ENCODE peak calls at places on chromosomes 1 and 21, in nine cellular contexts. V, D, L, M, H, C, Q, G and Z are unnamed samples. For H3K4me1, the result is how much of the 10 kb centered on the place peaks cover.

GRCh38 chr1:36099681-36100341 is 11.1 kb downstream of the ADPRS start:
- DNase-seq in V (peak), D (peak), L (peak), M (peak), H (peak), C (peak), Q (peak), G (peak), Z (peak)

GRCh38 chr1:21152423-21153100 is 24.1 kb downstream of the EIF4G3 start:
- DNase-seq in V (no peak), D (no peak), L (no peak), M (no peak), H (no peak), C (no peak), Q (no peak), G (no peak), Z (no peak)

GRCh38 chr1:30856260-30856790 is 52.2 kb downstream of the SDC3 start:
- DNase-seq in V (no peak), D (no peak), L (no peak), M (no peak), H (no peak), C (no peak), Q (no peak), G (no peak), Z (no peak)

GRCh38 chr21:40176732-40177131 is 309.5 kb downstream of the PCP4 start:
- DNase-seq in V (no peak), D (no peak), L (no peak), M (no peak), H (no peak), C (no peak), Q (no peak), G (no peak), Z (no peak)

GRCh38 chr1:174534789-174535188 is 87.0 kb downstream of the GPR52 start:
- DNase-seq in V (no peak), D (no peak), L (no peak), M (no peak), H (no peak), C (no peak), Q (no peak), G (no peak), Z (no peak)

GRCh38 chr21:27562303-27562702 is 595.4 kb upstream of the ADAMTS5 start:
- DNase-seq in V (no peak), D (no peak), L (no peak), M (no peak), H (no peak), C (no peak), Q (no peak), G (no peak), Z (no peak)

GRCh38 chr1:67673468-67674201 is 11.4 kb upstream of the GADD45A start:
- DNase-seq in V (no peak), D (no peak), L (no peak), M (no peak), H (no peak), C (no peak), Q (no peak), G (no peak), Z (no peak)

GRCh38 chr1:19793360-19794046 is 6.2 kb downstream of the TMCO4 start:
- DNase-seq in V (no peak), D (no peak), L (no peak), M (no peak), H (no peak), C (no peak), Q (no peak), G (no peak), Z (no peak)

GRCh38 chr1:241411056-241411775 is 54.2 kb upstream of the RGS7 start:
- DNase-seq in V (no peak), D (no peak), L (no peak), M (no peak), H (no peak), C (no peak), Q (no peak), G (no peak), Z (no peak)

GRCh38 chr1:170085089-170085488 is 10.6 kb upstream of the KIFAP3 start:
- DNase-seq in V (no peak), D (no peak), L (no peak), M (no peak), H (no peak), C (no peak), Q (no peak), G (no peak), Z (no peak)

GRCh38 chr1:209613351-209614150 is 30.0 kb downstream of the CAMK1G start:
- DNase-seq in V (no peak), D (no peak), L (no peak), M (no peak), H (no peak), C (no peak), Q (no peak), G (no peak), Z (no peak)

GRCh38 chr1:184524248-184524647 is 137.4 kb downstream of the C1orf21 start:
- DNase-seq in V (no peak), D (no peak), L (no peak), M (no peak), H (no peak), C (no peak), Q (no peak), G (no peak), Z (no peak)

GRCh38 chr1:65045022-65045786 is 78.9 kb upstream of the JAK1 start:
- DNase-seq in V (no peak), D (no peak), L (no peak), M (no peak), H (no peak), C (no peak), Q (no peak), G (no peak), Z (no peak)

GRCh38 chr1:212791261-212791675 is 309 bp downstream of the NSL1 start:
- DNase-seq in V (peak), D (no peak), L (no peak), M (no peak), H (no peak), C (peak), Q (no peak), G (no peak), Z (no peak)

GRCh38 chr1:52659851-52660596 is 27.1 kb downstream of the SHISAL2A start:
- DNase-seq in V (no peak), D (no peak), L (peak), M (no peak), H (no peak), C (no peak), Q (no peak), G (no peak), Z (no peak)

GRCh38 chr1:78003882-78004718 is 639 bp upstream of the DNAJB4 start:
- DNase-seq in V (peak), D (peak), L (peak), M (no peak), H (peak), C (peak), Q (no peak), G (peak), Z (peak)

GRCh38 chr1:175871647-175872046 is 128.3 kb upstream of the TNR start:
- DNase-seq in V (no peak), D (no peak), L (no peak), M (no peak), H (no peak), C (no peak), Q (no peak), G (no peak), Z (no peak)

GRCh38 chr1:61496501-61496900 is 228.4 kb downstream of the TM2D1 start:
- DNase-seq in V (peak), D (no peak), L (no peak), M (no peak), H (no peak), C (no peak), Q (no peak), G (no peak), Z (no peak)

GRCh38 chr1:165857046-165857801 is 29.8 kb downstream of the UCK2 start:
- DNase-seq in V (peak), D (no peak), L (peak), M (no peak), H (no peak), C (no peak), Q (no peak), G (no peak), Z (no peak)

GRCh38 chr1:36778773-36779172 is 255.5 kb downstream of the GRIK3 start:
- DNase-seq in V (no peak), D (no peak), L (no peak), M (no peak), H (no peak), C (no peak), Q (no peak), G (no peak), Z (no peak)

GRCh38 chr1:218366322-218367052 is 21.4 kb downstream of the TGFB2 start:
- DNase-seq in V (peak), D (no peak), L (no peak), M (no peak), H (no peak), C (no peak), Q (no peak), G (no peak), Z (no peak)

GRCh38 chr1:21564521-21565095 is 55.4 kb downstream of the ALPL start:
- DNase-seq in V (no peak), D (no peak), L (no peak), M (no peak), H (no peak), C (no peak), Q (no peak), G (no peak), Z (no peak)

GRCh38 chr21:43608225-43608624 is 51.1 kb downstream of the HSF2BP start:
- DNase-seq in V (no peak), D (no peak), L (no peak), M (no peak), H (no peak), C (no peak), Q (no peak), G (no peak), Z (no peak)

GRCh38 chr1:168733241-168733640 is 4.2 kb upstream of the DPT start:
- DNase-seq in V (no peak), D (no peak), L (no peak), M (no peak), H (no peak), C (no peak), Q (no peak), G (no peak), Z (no peak)
- H3K4me1 ChIP-seq in V (under half), D (under half), L (under half), M (under half), H (under half), C (under half), Q (under half), G (under half), Z (under half)

DNA sequence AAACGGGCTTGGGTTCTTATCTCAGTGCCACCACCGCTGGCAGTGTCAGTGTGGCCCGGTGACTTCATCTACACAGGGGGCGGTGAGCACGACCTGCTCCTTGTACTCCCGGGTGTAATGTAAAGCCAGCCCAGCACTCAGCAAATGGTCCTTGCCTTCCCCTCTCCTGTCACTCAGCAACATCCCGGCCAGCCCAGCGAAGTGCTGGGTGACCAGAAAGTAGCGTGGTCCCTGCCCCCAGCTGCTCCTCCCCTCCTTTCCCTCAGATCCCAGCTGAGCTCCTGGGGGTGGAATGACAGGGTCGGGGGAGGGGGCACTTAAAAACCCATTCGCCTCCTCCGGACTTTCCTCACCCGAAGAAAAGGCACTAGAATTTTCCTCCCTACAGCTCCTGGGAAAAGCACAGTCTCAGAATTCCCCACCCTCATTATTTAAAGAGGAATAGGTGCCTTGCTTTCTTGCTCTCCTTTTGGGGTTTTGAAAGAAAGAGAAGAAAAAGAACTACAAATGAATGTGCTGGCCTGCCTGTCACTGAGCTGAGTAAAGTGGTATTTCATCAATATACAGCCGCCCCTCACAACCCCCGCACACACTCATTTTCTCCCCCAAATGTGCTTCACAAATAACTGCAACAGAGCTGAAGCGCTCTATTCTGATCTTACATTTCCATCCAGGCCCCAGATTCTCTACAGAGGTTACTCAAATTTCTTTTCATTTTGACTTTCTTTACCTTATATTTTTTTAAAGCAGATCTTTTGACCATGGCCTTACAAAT is 7.0 kb downstream of the KCNN3 start:
- DNase-seq in V (no peak), D (no peak), L (no peak), M (no peak), H (no peak), C (no peak), Q (no peak), G (no peak), Z (no peak)
- H3K4me1 ChIP-seq in V (under half), D (under half), L (under half), M (under half), H (under half), C (under half), Q (under half), G (under half), Z (under half)

GRCh38 chr1:204453141-204453772 is 41.3 kb downstream of the PIK3C2B start:
- DNase-seq in V (no peak), D (no peak), L (no peak), M (no peak), H (peak), C (no peak), Q (no peak), G (no peak), Z (no peak)

GRCh38 chr1:204456826-204457361 is 37.7 kb downstream of the PIK3C2B start:
- DNase-seq in V (no peak), D (no peak), L (no peak), M (no peak), H (no peak), C (peak), Q (no peak), G (no peak), Z (no peak)

GRCh38 chr1:204455831-204456145 is 38.8 kb downstream of the PIK3C2B start:
- DNase-seq in V (no peak), D (no peak), L (no peak), M (no peak), H (no peak), C (no peak), Q (no peak), G (no peak), Z (no peak)

GRCh38 chr1:204454476-204454875 is 40.1 kb downstream of the PIK3C2B start:
- DNase-seq in V (no peak), D (no peak), L (no peak), M (no peak), H (no peak), C (no peak), Q (no peak), G (no peak), Z (no peak)

GRCh38 chr1:204455063-204455830 is 39.4 kb downstream of the PIK3C2B start:
- DNase-seq in V (no peak), D (no peak), L (peak), M (peak), H (no peak), C (no peak), Q (no peak), G (no peak), Z (no peak)
- H3K4me1 ChIP-seq in V (under half), D (under half), L (under half), M (under half), H (under half), C (under half), Q (under half), G (under half), Z (under half)

DNA sequence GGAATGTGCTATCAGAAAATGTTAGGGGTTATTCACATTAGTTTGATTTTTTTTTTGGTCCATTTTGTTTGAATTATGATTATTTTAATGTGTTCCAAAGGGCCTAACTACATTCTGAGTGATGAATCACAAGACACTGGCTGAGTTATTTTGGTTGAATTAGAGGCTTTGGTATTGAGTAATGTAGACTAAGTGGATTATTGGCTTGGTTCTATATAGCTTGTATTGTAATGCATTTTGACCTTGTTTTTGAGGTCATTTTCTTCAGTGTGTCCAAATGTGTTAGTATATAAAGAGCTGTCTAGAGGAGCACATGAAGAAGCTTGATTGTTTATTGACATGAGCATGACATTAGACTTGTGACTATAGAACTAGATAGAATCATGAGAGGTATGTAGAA is 3.4 kb downstream of the ZNF326 start:
- DNase-seq in V (no peak), D (no peak), L (no peak), M (no peak), H (no peak), C (no peak), Q (no peak), G (no peak), Z (no peak)
- H3K4me1 ChIP-seq in V (under half), D (under half), L (under half), M (under half), H (under half), C (under half), Q (under half), G (under half), Z (under half)

GRCh38 chr1:5386371-5386770 is 605.9 kb downstream of the NPHP4 start:
- DNase-seq in V (no peak), D (no peak), L (no peak), M (no peak), H (no peak), C (no peak), Q (no peak), G (no peak), Z (no peak)

GRCh38 chr1:5390497-5390896 is 601.7 kb downstream of the NPHP4 start:
- DNase-seq in V (no peak), D (no peak), L (no peak), M (no peak), H (no peak), C (no peak), Q (no peak), G (no peak), Z (no peak)

GRCh38 chr1:5391725-5392124 is 600.5 kb downstream of the NPHP4 start:
- DNase-seq in V (no peak), D (no peak), L (no peak), M (no peak), H (no peak), C (no peak), Q (no peak), G (no peak), Z (no peak)

GRCh38 chr1:5388622-5389021 is 603.6 kb downstream of the NPHP4 start:
- DNase-seq in V (no peak), D (no peak), L (no peak), M (no peak), H (no peak), C (no peak), Q (no peak), G (no peak), Z (no peak)

DNA sequence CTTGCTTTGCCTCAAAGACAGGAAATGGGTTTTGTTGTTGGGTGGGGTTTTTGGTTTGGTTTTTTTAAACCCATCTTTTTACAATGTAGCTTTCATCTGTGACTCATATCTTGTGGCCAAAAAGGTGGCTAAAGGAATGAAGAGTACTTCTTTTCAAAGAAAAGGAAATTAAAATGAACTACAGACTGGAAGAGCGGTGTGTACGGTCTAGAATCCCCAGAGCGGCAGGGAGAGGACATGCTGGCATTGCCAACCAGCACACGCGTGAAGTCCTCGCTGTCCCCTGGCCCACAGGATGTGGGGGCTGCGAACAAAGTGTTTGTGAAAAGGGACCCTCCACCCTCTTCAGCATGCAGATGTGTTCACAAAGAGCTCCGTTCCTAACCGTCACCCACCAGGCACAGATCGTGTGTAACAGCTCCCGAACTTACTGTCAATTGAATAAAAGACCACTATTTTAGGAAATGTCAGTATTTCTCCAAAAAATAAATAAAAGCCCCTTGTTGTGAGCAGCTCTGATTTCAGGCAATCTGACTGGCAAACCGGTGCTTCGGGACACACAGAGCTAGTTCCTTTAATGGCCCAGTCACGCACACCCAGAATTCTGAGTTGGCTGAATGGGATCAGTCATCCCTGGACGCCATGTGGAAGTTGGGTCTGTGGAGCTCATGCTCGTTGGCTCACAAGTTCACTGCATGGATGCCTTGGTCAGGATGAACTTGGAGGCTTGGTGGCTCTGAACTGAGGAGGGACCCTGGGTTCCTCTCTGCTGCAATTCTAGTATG is 602.9 kb downstream of the NPHP4 start:
- DNase-seq in V (no peak), D (no peak), L (no peak), M (no peak), H (no peak), C (no peak), Q (no peak), G (no peak), Z (no peak)
- H3K4me1 ChIP-seq in V (under half), D (under half), L (under half), M (under half), H (under half), C (under half), Q (under half), G (under half), Z (under half)

GRCh38 chr1:160101717-160102522 is 3.5 kb upstream of the IGSF8 start:
- DNase-seq in V (no peak), D (no peak), L (no peak), M (no peak), H (no peak), C (no peak), Q (no peak), G (no peak), Z (no peak)
- H3K4me1 ChIP-seq in V (under half), D (under half), L (under half), M (under half), H (under half), C (under half), Q (under half), G (under half), Z (under half)

GRCh38 chr1:25895365-25895990 is 10.7 kb downstream of the STMN1 start:
- DNase-seq in V (peak), D (peak), L (peak), M (peak), H (peak), C (peak), Q (peak), G (peak), Z (peak)
- H3K4me1 ChIP-seq in V (under half), D (under half), L (under half), M (under half), H (under half), C (under half), Q (under half), G (under half), Z (under half)

GRCh38 chr1:161192476-161193465 is 6.1 kb downstream of the ADAMTS4 start:
- DNase-seq in V (peak), D (peak), L (peak), M (peak), H (peak), C (peak), Q (peak), G (no peak), Z (peak)
- H3K4me1 ChIP-seq in V (under half), D (under half), L (under half), M (under half), H (under half), C (under half), Q (under half), G (under half), Z (under half)